ENCODE peak calls at places on chromosomes 7 and 10, in ten cellular contexts. One of them, this sample, is unnamed.
A peak's percentile ranks its signal among the peaks of the same experiment; 100 is the strongest.

GRCh38 chr10:62815373-62816111 is 624 bp downstream of the EGR2 start:
- DNase-seq in retina: peak; percentile 73
- DNase-seq in natural killer cell treated with Interleukin-12 subunit alpha and Interleukin-12 subunit beta and Interleukin-15 and Interleukin-18, amount 100 ng/mL, for 72 hours: peak; percentile 64
- DNase-seq in NCI-H226: no peak
- DNase-seq in iPS-NIHi11: peak; percentile 26
- DNase-seq in stimulated activated naive CD8-positive, alpha-beta T cell treated with anti-CD3 and anti-CD28 coated beads, Interleukin-15, Interleukin-2, amounts not matched to agents 100 U/mL and 50 U/mL, for 24 hours: peak; percentile 50
- DNase-seq in SJSA1: peak; percentile 41
- DNase-seq in stimulated activated CD8-positive, alpha-beta memory T cell treated with anti-CD3 and anti-CD28 coated beads, Interleukin-7, amount 100 ng/mL, for 1 hour: no peak
- DNase-seq in A549: peak; percentile 32
- DNase-seq in effector memory CD8-positive, alpha-beta T cell: peak; percentile 15
- DNase-seq in this sample: peak; percentile 28

GRCh38 chr7:27165089-27165654 is at the start of gene HOXA9:
- DNase-seq in retina: no peak
- DNase-seq in natural killer cell treated with Interleukin-12 subunit alpha and Interleukin-12 subunit beta and Interleukin-15 and Interleukin-18, amount 100 ng/mL, for 72 hours: peak; percentile 62
- DNase-seq in NCI-H226: no peak
- DNase-seq in iPS-NIHi11: no peak
- DNase-seq in stimulated activated naive CD8-positive, alpha-beta T cell treated with anti-CD3 and anti-CD28 coated beads, Interleukin-15, Interleukin-2, amounts not matched to agents 100 U/mL and 50 U/mL, for 24 hours: no peak
- DNase-seq in SJSA1: peak; percentile 95
- DNase-seq in stimulated activated CD8-positive, alpha-beta memory T cell treated with anti-CD3 and anti-CD28 coated beads, Interleukin-7, amount 100 ng/mL, for 1 hour: no peak
- DNase-seq in A549: no peak
- DNase-seq in effector memory CD8-positive, alpha-beta T cell: no peak
- DNase-seq in this sample: peak; percentile 22

GRCh38 chr10:43409385-43410109 is 561 bp upstream of the HNRNPF start:
- DNase-seq in retina: peak; percentile 87
- DNase-seq in natural killer cell treated with Interleukin-12 subunit alpha and Interleukin-12 subunit beta and Interleukin-15 and Interleukin-18, amount 100 ng/mL, for 72 hours: peak; percentile 79
- DNase-seq in NCI-H226: no peak
- DNase-seq in iPS-NIHi11: no peak
- DNase-seq in stimulated activated naive CD8-positive, alpha-beta T cell treated with anti-CD3 and anti-CD28 coated beads, Interleukin-15, Interleukin-2, amounts not matched to agents 100 U/mL and 50 U/mL, for 24 hours: peak; percentile 67
- DNase-seq in SJSA1: no peak
- DNase-seq in stimulated activated CD8-positive, alpha-beta memory T cell treated with anti-CD3 and anti-CD28 coated beads, Interleukin-7, amount 100 ng/mL, for 1 hour: peak; percentile 43
- DNase-seq in A549: peak; percentile 59
- DNase-seq in effector memory CD8-positive, alpha-beta T cell: peak; percentile 68
- DNase-seq in this sample: peak; percentile 67

GRCh38 chr10:84499846-84500245 is 171.5 kb downstream of the CCSER2 start:
- DNase-seq in retina: peak; percentile 39
- DNase-seq in natural killer cell treated with Interleukin-12 subunit alpha and Interleukin-12 subunit beta and Interleukin-15 and Interleukin-18, amount 100 ng/mL, for 72 hours: no peak
- DNase-seq in NCI-H226: no peak
- DNase-seq in iPS-NIHi11: peak; percentile 23
- DNase-seq in stimulated activated naive CD8-positive, alpha-beta T cell treated with anti-CD3 and anti-CD28 coated beads, Interleukin-15, Interleukin-2, amounts not matched to agents 100 U/mL and 50 U/mL, for 24 hours: no peak
- DNase-seq in SJSA1: peak; percentile 28
- DNase-seq in stimulated activated CD8-positive, alpha-beta memory T cell treated with anti-CD3 and anti-CD28 coated beads, Interleukin-7, amount 100 ng/mL, for 1 hour: no peak
- DNase-seq in A549: no peak
- DNase-seq in effector memory CD8-positive, alpha-beta T cell: no peak
- DNase-seq in this sample: no peak

GRCh38 chr10:48454302-48455054 is 148.0 kb downstream of the MAPK8 start:
- DNase-seq in retina: no peak
- DNase-seq in natural killer cell treated with Interleukin-12 subunit alpha and Interleukin-12 subunit beta and Interleukin-15 and Interleukin-18, amount 100 ng/mL, for 72 hours: peak; percentile 25
- DNase-seq in NCI-H226: peak; percentile 49
- DNase-seq in iPS-NIHi11: no peak
- DNase-seq in stimulated activated naive CD8-positive, alpha-beta T cell treated with anti-CD3 and anti-CD28 coated beads, Interleukin-15, Interleukin-2, amounts not matched to agents 100 U/mL and 50 U/mL, for 24 hours: no peak
- DNase-seq in SJSA1: no peak
- DNase-seq in stimulated activated CD8-positive, alpha-beta memory T cell treated with anti-CD3 and anti-CD28 coated beads, Interleukin-7, amount 100 ng/mL, for 1 hour: no peak
- DNase-seq in A549: no peak
- DNase-seq in effector memory CD8-positive, alpha-beta T cell: no peak
- DNase-seq in this sample: no peak

GRCh38 chr7:150973571-150974451 is 4.3 kb downstream of the KCNH2 start:
- DNase-seq in retina: no peak
- DNase-seq in natural killer cell treated with Interleukin-12 subunit alpha and Interleukin-12 subunit beta and Interleukin-15 and Interleukin-18, amount 100 ng/mL, for 72 hours: no peak
- DNase-seq in NCI-H226: no peak
- DNase-seq in iPS-NIHi11: no peak
- DNase-seq in stimulated activated naive CD8-positive, alpha-beta T cell treated with anti-CD3 and anti-CD28 coated beads, Interleukin-15, Interleukin-2, amounts not matched to agents 100 U/mL and 50 U/mL, for 24 hours: no peak
- DNase-seq in SJSA1: no peak
- DNase-seq in stimulated activated CD8-positive, alpha-beta memory T cell treated with anti-CD3 and anti-CD28 coated beads, Interleukin-7, amount 100 ng/mL, for 1 hour: no peak
- DNase-seq in A549: no peak
- DNase-seq in effector memory CD8-positive, alpha-beta T cell: no peak
- DNase-seq in this sample: no peak

GRCh38 chr7:158547817-158548216 is 39.8 kb downstream of the PTPRN2 start:
- DNase-seq in retina: no peak
- DNase-seq in natural killer cell treated with Interleukin-12 subunit alpha and Interleukin-12 subunit beta and Interleukin-15 and Interleukin-18, amount 100 ng/mL, for 72 hours: no peak
- DNase-seq in NCI-H226: no peak
- DNase-seq in iPS-NIHi11: no peak
- DNase-seq in stimulated activated naive CD8-positive, alpha-beta T cell treated with anti-CD3 and anti-CD28 coated beads, Interleukin-15, Interleukin-2, amounts not matched to agents 100 U/mL and 50 U/mL, for 24 hours: no peak
- DNase-seq in SJSA1: no peak
- DNase-seq in stimulated activated CD8-positive, alpha-beta memory T cell treated with anti-CD3 and anti-CD28 coated beads, Interleukin-7, amount 100 ng/mL, for 1 hour: no peak
- DNase-seq in A549: no peak
- DNase-seq in effector memory CD8-positive, alpha-beta T cell: no peak
- DNase-seq in this sample: no peak

GRCh38 chr10:121183241-121183640 is 332.1 kb downstream of the WDR11 start:
- DNase-seq in retina: no peak
- DNase-seq in natural killer cell treated with Interleukin-12 subunit alpha and Interleukin-12 subunit beta and Interleukin-15 and Interleukin-18, amount 100 ng/mL, for 72 hours: no peak
- DNase-seq in NCI-H226: no peak
- DNase-seq in iPS-NIHi11: no peak
- DNase-seq in stimulated activated naive CD8-positive, alpha-beta T cell treated with anti-CD3 and anti-CD28 coated beads, Interleukin-15, Interleukin-2, amounts not matched to agents 100 U/mL and 50 U/mL, for 24 hours: no peak
- DNase-seq in SJSA1: no peak
- DNase-seq in stimulated activated CD8-positive, alpha-beta memory T cell treated with anti-CD3 and anti-CD28 coated beads, Interleukin-7, amount 100 ng/mL, for 1 hour: no peak
- DNase-seq in A549: no peak
- DNase-seq in effector memory CD8-positive, alpha-beta T cell: no peak
- DNase-seq in this sample: no peak

GRCh38 chr7:78473902-78474301 is 675.3 kb downstream of the PHTF2 start:
- DNase-seq in retina: no peak
- DNase-seq in natural killer cell treated with Interleukin-12 subunit alpha and Interleukin-12 subunit beta and Interleukin-15 and Interleukin-18, amount 100 ng/mL, for 72 hours: no peak
- DNase-seq in NCI-H226: no peak
- DNase-seq in iPS-NIHi11: no peak
- DNase-seq in stimulated activated naive CD8-positive, alpha-beta T cell treated with anti-CD3 and anti-CD28 coated beads, Interleukin-15, Interleukin-2, amounts not matched to agents 100 U/mL and 50 U/mL, for 24 hours: no peak
- DNase-seq in SJSA1: no peak
- DNase-seq in stimulated activated CD8-positive, alpha-beta memory T cell treated with anti-CD3 and anti-CD28 coated beads, Interleukin-7, amount 100 ng/mL, for 1 hour: no peak
- DNase-seq in A549: no peak
- DNase-seq in effector memory CD8-positive, alpha-beta T cell: no peak
- DNase-seq in this sample: no peak

GRCh38 chr10:27534341-27534740 is 30.2 kb downstream of the RAB18 start:
- DNase-seq in retina: no peak
- DNase-seq in natural killer cell treated with Interleukin-12 subunit alpha and Interleukin-12 subunit beta and Interleukin-15 and Interleukin-18, amount 100 ng/mL, for 72 hours: no peak
- DNase-seq in NCI-H226: no peak
- DNase-seq in iPS-NIHi11: no peak
- DNase-seq in stimulated activated naive CD8-positive, alpha-beta T cell treated with anti-CD3 and anti-CD28 coated beads, Interleukin-15, Interleukin-2, amounts not matched to agents 100 U/mL and 50 U/mL, for 24 hours: no peak
- DNase-seq in SJSA1: no peak
- DNase-seq in stimulated activated CD8-positive, alpha-beta memory T cell treated with anti-CD3 and anti-CD28 coated beads, Interleukin-7, amount 100 ng/mL, for 1 hour: no peak
- DNase-seq in A549: no peak
- DNase-seq in effector memory CD8-positive, alpha-beta T cell: no peak
- DNase-seq in this sample: no peak

GRCh38 chr7:148772297-148773089 is 73.8 kb downstream of the CUL1 start:
- DNase-seq in retina: peak; percentile 11
- DNase-seq in natural killer cell treated with Interleukin-12 subunit alpha and Interleukin-12 subunit beta and Interleukin-15 and Interleukin-18, amount 100 ng/mL, for 72 hours: no peak
- DNase-seq in NCI-H226: peak; percentile 93
- DNase-seq in iPS-NIHi11: peak; percentile 28
- DNase-seq in stimulated activated naive CD8-positive, alpha-beta T cell treated with anti-CD3 and anti-CD28 coated beads, Interleukin-15, Interleukin-2, amounts not matched to agents 100 U/mL and 50 U/mL, for 24 hours: peak; percentile 16
- DNase-seq in SJSA1: peak; percentile 90
- DNase-seq in stimulated activated CD8-positive, alpha-beta memory T cell treated with anti-CD3 and anti-CD28 coated beads, Interleukin-7, amount 100 ng/mL, for 1 hour: no peak
- DNase-seq in A549: peak; percentile 63
- DNase-seq in effector memory CD8-positive, alpha-beta T cell: no peak
- DNase-seq in this sample: no peak

GRCh38 chr7:55370001-55370400 is 4.9 kb downstream of the LANCL2 start:
- DNase-seq in retina: no peak
- DNase-seq in natural killer cell treated with Interleukin-12 subunit alpha and Interleukin-12 subunit beta and Interleukin-15 and Interleukin-18, amount 100 ng/mL, for 72 hours: no peak
- DNase-seq in NCI-H226: no peak
- DNase-seq in iPS-NIHi11: no peak
- DNase-seq in stimulated activated naive CD8-positive, alpha-beta T cell treated with anti-CD3 and anti-CD28 coated beads, Interleukin-15, Interleukin-2, amounts not matched to agents 100 U/mL and 50 U/mL, for 24 hours: no peak
- DNase-seq in SJSA1: no peak
- DNase-seq in stimulated activated CD8-positive, alpha-beta memory T cell treated with anti-CD3 and anti-CD28 coated beads, Interleukin-7, amount 100 ng/mL, for 1 hour: no peak
- DNase-seq in A549: no peak
- DNase-seq in effector memory CD8-positive, alpha-beta T cell: no peak
- DNase-seq in this sample: no peak

GRCh38 chr7:123557016-123557630 is 495 bp downstream of the NDUFA5 start:
- DNase-seq in retina: no peak
- DNase-seq in natural killer cell treated with Interleukin-12 subunit alpha and Interleukin-12 subunit beta and Interleukin-15 and Interleukin-18, amount 100 ng/mL, for 72 hours: no peak
- DNase-seq in NCI-H226: no peak
- DNase-seq in iPS-NIHi11: no peak
- DNase-seq in stimulated activated naive CD8-positive, alpha-beta T cell treated with anti-CD3 and anti-CD28 coated beads, Interleukin-15, Interleukin-2, amounts not matched to agents 100 U/mL and 50 U/mL, for 24 hours: no peak
- DNase-seq in SJSA1: no peak
- DNase-seq in stimulated activated CD8-positive, alpha-beta memory T cell treated with anti-CD3 and anti-CD28 coated beads, Interleukin-7, amount 100 ng/mL, for 1 hour: no peak
- DNase-seq in A549: no peak
- DNase-seq in effector memory CD8-positive, alpha-beta T cell: no peak
- DNase-seq in this sample: no peak

GRCh38 chr7:138980575-138981285 is 459 bp downstream of the KIAA1549 start:
- DNase-seq in retina: peak; percentile 83
- DNase-seq in natural killer cell treated with Interleukin-12 subunit alpha and Interleukin-12 subunit beta and Interleukin-15 and Interleukin-18, amount 100 ng/mL, for 72 hours: no peak
- DNase-seq in NCI-H226: no peak
- DNase-seq in iPS-NIHi11: no peak
- DNase-seq in stimulated activated naive CD8-positive, alpha-beta T cell treated with anti-CD3 and anti-CD28 coated beads, Interleukin-15, Interleukin-2, amounts not matched to agents 100 U/mL and 50 U/mL, for 24 hours: no peak
- DNase-seq in SJSA1: peak; percentile 26
- DNase-seq in stimulated activated CD8-positive, alpha-beta memory T cell treated with anti-CD3 and anti-CD28 coated beads, Interleukin-7, amount 100 ng/mL, for 1 hour: no peak
- DNase-seq in A549: no peak
- DNase-seq in effector memory CD8-positive, alpha-beta T cell: no peak
- DNase-seq in this sample: peak; percentile 7

GRCh38 chr10:3775671-3776551 is 9.1 kb downstream of the KLF6 start:
- DNase-seq in retina: peak; percentile 33
- DNase-seq in natural killer cell treated with Interleukin-12 subunit alpha and Interleukin-12 subunit beta and Interleukin-15 and Interleukin-18, amount 100 ng/mL, for 72 hours: no peak
- DNase-seq in NCI-H226: peak; percentile 51
- DNase-seq in iPS-NIHi11: peak; percentile 42
- DNase-seq in stimulated activated naive CD8-positive, alpha-beta T cell treated with anti-CD3 and anti-CD28 coated beads, Interleukin-15, Interleukin-2, amounts not matched to agents 100 U/mL and 50 U/mL, for 24 hours: no peak
- DNase-seq in SJSA1: peak; percentile 62
- DNase-seq in stimulated activated CD8-positive, alpha-beta memory T cell treated with anti-CD3 and anti-CD28 coated beads, Interleukin-7, amount 100 ng/mL, for 1 hour: no peak
- DNase-seq in A549: peak; percentile 47
- DNase-seq in effector memory CD8-positive, alpha-beta T cell: no peak
- DNase-seq in this sample: peak; percentile 46

GRCh38 chr10:110162749-110163148 is 44.7 kb upstream of the MXI1 start:
- DNase-seq in retina: no peak
- DNase-seq in natural killer cell treated with Interleukin-12 subunit alpha and Interleukin-12 subunit beta and Interleukin-15 and Interleukin-18, amount 100 ng/mL, for 72 hours: no peak
- DNase-seq in NCI-H226: no peak
- DNase-seq in iPS-NIHi11: no peak
- DNase-seq in stimulated activated naive CD8-positive, alpha-beta T cell treated with anti-CD3 and anti-CD28 coated beads, Interleukin-15, Interleukin-2, amounts not matched to agents 100 U/mL and 50 U/mL, for 24 hours: no peak
- DNase-seq in SJSA1: no peak
- DNase-seq in stimulated activated CD8-positive, alpha-beta memory T cell treated with anti-CD3 and anti-CD28 coated beads, Interleukin-7, amount 100 ng/mL, for 1 hour: no peak
- DNase-seq in A549: peak; percentile 17
- DNase-seq in effector memory CD8-positive, alpha-beta T cell: no peak
- DNase-seq in this sample: no peak

GRCh38 chr10:75115137-75115536 is 3.7 kb downstream of the SAMD8 start:
- DNase-seq in retina: no peak
- DNase-seq in natural killer cell treated with Interleukin-12 subunit alpha and Interleukin-12 subunit beta and Interleukin-15 and Interleukin-18, amount 100 ng/mL, for 72 hours: no peak
- DNase-seq in NCI-H226: no peak
- DNase-seq in iPS-NIHi11: no peak
- DNase-seq in stimulated activated naive CD8-positive, alpha-beta T cell treated with anti-CD3 and anti-CD28 coated beads, Interleukin-15, Interleukin-2, amounts not matched to agents 100 U/mL and 50 U/mL, for 24 hours: no peak
- DNase-seq in SJSA1: no peak
- DNase-seq in stimulated activated CD8-positive, alpha-beta memory T cell treated with anti-CD3 and anti-CD28 coated beads, Interleukin-7, amount 100 ng/mL, for 1 hour: no peak
- DNase-seq in A549: no peak
- DNase-seq in effector memory CD8-positive, alpha-beta T cell: no peak
- DNase-seq in this sample: no peak

GRCh38 chr7:129258649-129259389 is 34.0 kb downstream of the AHCYL2 start:
- DNase-seq in retina: peak; percentile 58
- DNase-seq in natural killer cell treated with Interleukin-12 subunit alpha and Interleukin-12 subunit beta and Interleukin-15 and Interleukin-18, amount 100 ng/mL, for 72 hours: no peak
- DNase-seq in NCI-H226: no peak
- DNase-seq in iPS-NIHi11: peak; percentile 86
- DNase-seq in stimulated activated naive CD8-positive, alpha-beta T cell treated with anti-CD3 and anti-CD28 coated beads, Interleukin-15, Interleukin-2, amounts not matched to agents 100 U/mL and 50 U/mL, for 24 hours: no peak
- DNase-seq in SJSA1: no peak
- DNase-seq in stimulated activated CD8-positive, alpha-beta memory T cell treated with anti-CD3 and anti-CD28 coated beads, Interleukin-7, amount 100 ng/mL, for 1 hour: no peak
- DNase-seq in A549: no peak
- DNase-seq in effector memory CD8-positive, alpha-beta T cell: no peak
- DNase-seq in this sample: peak; percentile 13

GRCh38 chr7:14691597-14692203 is 210.9 kb downstream of the DGKB start:
- DNase-seq in retina: peak; percentile 52
- DNase-seq in natural killer cell treated with Interleukin-12 subunit alpha and Interleukin-12 subunit beta and Interleukin-15 and Interleukin-18, amount 100 ng/mL, for 72 hours: no peak
- DNase-seq in NCI-H226: no peak
- DNase-seq in iPS-NIHi11: peak; percentile 30
- DNase-seq in stimulated activated naive CD8-positive, alpha-beta T cell treated with anti-CD3 and anti-CD28 coated beads, Interleukin-15, Interleukin-2, amounts not matched to agents 100 U/mL and 50 U/mL, for 24 hours: peak; percentile 49
- DNase-seq in SJSA1: peak; percentile 17
- DNase-seq in stimulated activated CD8-positive, alpha-beta memory T cell treated with anti-CD3 and anti-CD28 coated beads, Interleukin-7, amount 100 ng/mL, for 1 hour: peak; percentile 19
- DNase-seq in A549: peak; percentile 32
- DNase-seq in effector memory CD8-positive, alpha-beta T cell: peak; percentile 21
- DNase-seq in this sample: no peak

GRCh38 chr7:112946350-112946749 is 140.3 kb downstream of the GPR85 start:
- DNase-seq in retina: no peak
- DNase-seq in natural killer cell treated with Interleukin-12 subunit alpha and Interleukin-12 subunit beta and Interleukin-15 and Interleukin-18, amount 100 ng/mL, for 72 hours: no peak
- DNase-seq in NCI-H226: no peak
- DNase-seq in iPS-NIHi11: no peak
- DNase-seq in stimulated activated naive CD8-positive, alpha-beta T cell treated with anti-CD3 and anti-CD28 coated beads, Interleukin-15, Interleukin-2, amounts not matched to agents 100 U/mL and 50 U/mL, for 24 hours: no peak
- DNase-seq in SJSA1: no peak
- DNase-seq in stimulated activated CD8-positive, alpha-beta memory T cell treated with anti-CD3 and anti-CD28 coated beads, Interleukin-7, amount 100 ng/mL, for 1 hour: no peak
- DNase-seq in A549: no peak
- DNase-seq in effector memory CD8-positive, alpha-beta T cell: no peak
- DNase-seq in this sample: no peak

GRCh38 chr10:35335718-35336083 is 608 bp upstream of the CCNY start:
- DNase-seq in retina: no peak
- DNase-seq in natural killer cell treated with Interleukin-12 subunit alpha and Interleukin-12 subunit beta and Interleukin-15 and Interleukin-18, amount 100 ng/mL, for 72 hours: no peak
- DNase-seq in NCI-H226: no peak
- DNase-seq in iPS-NIHi11: no peak
- DNase-seq in stimulated activated naive CD8-positive, alpha-beta T cell treated with anti-CD3 and anti-CD28 coated beads, Interleukin-15, Interleukin-2, amounts not matched to agents 100 U/mL and 50 U/mL, for 24 hours: peak; percentile 45
- DNase-seq in SJSA1: no peak
- DNase-seq in stimulated activated CD8-positive, alpha-beta memory T cell treated with anti-CD3 and anti-CD28 coated beads, Interleukin-7, amount 100 ng/mL, for 1 hour: no peak
- DNase-seq in A549: peak; percentile 44
- DNase-seq in effector memory CD8-positive, alpha-beta T cell: peak; percentile 9
- DNase-seq in this sample: no peak

This sample was measured in naive thymus-derived CD4-positive, alpha-beta T cell.